ENCODE peak calls at places on chromosomes 3 and 15, in seven cellular contexts. E, V, Q, O, F, K and R are unnamed samples.

GRCh38 chr15:25175033-25175788 is 220.4 kb downstream of the SNRPN start:
- DNase-seq in O (peak), Q (no peak), E (no peak), K (peak), V (peak), F (no peak), R (peak)

GRCh38 chr3:194224937-194225422 is 89.0 kb downstream of the HES1 start:
- DNase-seq in E (no peak), K (no peak), F (no peak), V (no peak), O (no peak), Q (no peak), R (no peak)

GRCh38 chr3:103672346-103672745 is 1237.5 kb downstream of the ZPLD1 start:
- DNase-seq in F (no peak), V (no peak), E (no peak), Q (no peak), K (no peak), O (no peak), R (no peak)

GRCh38 chr3:47000198-47000815 is 20.8 kb downstream of the NBEAL2 start:
- DNase-seq in V (no peak), E (no peak), F (no peak), K (no peak), O (no peak), Q (no peak), R (no peak)

GRCh38 chr3:55066406-55067128 is 138.7 kb upstream of the LRTM1 start:
- DNase-seq in V (no peak), O (no peak), F (no peak), K (no peak), E (no peak), Q (no peak), R (no peak)

GRCh38 chr3:155153242-155154186 is 73.4 kb downstream of the MME start:
- DNase-seq in F (no peak), O (no peak), K (no peak), V (no peak), Q (no peak), E (no peak), R (no peak)

GRCh38 chr3:171811059-171811912 is 1.0 kb upstream of the PLD1 start:
- DNase-seq in Q (peak), K (no peak), F (no peak), O (no peak), E (peak), V (no peak), R (no peak)

GRCh38 chr3:170908235-170909116 is at the start of gene EIF5A2:
- DNase-seq in V (peak), F (peak), O (peak), K (peak), Q (peak), E (peak), R (peak)

GRCh38 chr15:92625297-92625980 is 30.1 kb downstream of the FAM174B start:
- DNase-seq in Q (no peak), E (no peak), O (no peak), F (no peak), V (no peak), K (no peak), R (no peak)

GRCh38 chr3:17947833-17948232 is 205.4 kb upstream of the TBC1D5 start:
- DNase-seq in O (no peak), V (no peak), E (no peak), F (no peak), Q (no peak), K (no peak), R (no peak)

GRCh38 chr3:122058294-122058693 is 3.1 kb downstream of the CD86 start:
- DNase-seq in F (no peak), O (no peak), K (no peak), Q (no peak), E (no peak), V (no peak), R (no peak)

GRCh38 chr3:31531465-31531991 is 1.2 kb upstream of the STT3B start:
- DNase-seq in V (no peak), F (no peak), O (no peak), K (no peak), Q (no peak), E (no peak), R (no peak)

GRCh38 chr3:31533169-31533870 is 595 bp downstream of the STT3B start:
- DNase-seq in V (peak), E (peak), F (peak), Q (no peak), O (peak), K (no peak), R (peak)

GRCh38 chr3:31534036-31534435 is 1.3 kb downstream of the STT3B start:
- DNase-seq in O (no peak), K (no peak), V (no peak), F (no peak), Q (no peak), E (peak), R (no peak)

GRCh38 chr3:31531992-31532586 is 636 bp upstream of the STT3B start:
- DNase-seq in Q (peak), F (peak), V (peak), E (peak), K (peak), O (peak), R (peak)

DNA sequence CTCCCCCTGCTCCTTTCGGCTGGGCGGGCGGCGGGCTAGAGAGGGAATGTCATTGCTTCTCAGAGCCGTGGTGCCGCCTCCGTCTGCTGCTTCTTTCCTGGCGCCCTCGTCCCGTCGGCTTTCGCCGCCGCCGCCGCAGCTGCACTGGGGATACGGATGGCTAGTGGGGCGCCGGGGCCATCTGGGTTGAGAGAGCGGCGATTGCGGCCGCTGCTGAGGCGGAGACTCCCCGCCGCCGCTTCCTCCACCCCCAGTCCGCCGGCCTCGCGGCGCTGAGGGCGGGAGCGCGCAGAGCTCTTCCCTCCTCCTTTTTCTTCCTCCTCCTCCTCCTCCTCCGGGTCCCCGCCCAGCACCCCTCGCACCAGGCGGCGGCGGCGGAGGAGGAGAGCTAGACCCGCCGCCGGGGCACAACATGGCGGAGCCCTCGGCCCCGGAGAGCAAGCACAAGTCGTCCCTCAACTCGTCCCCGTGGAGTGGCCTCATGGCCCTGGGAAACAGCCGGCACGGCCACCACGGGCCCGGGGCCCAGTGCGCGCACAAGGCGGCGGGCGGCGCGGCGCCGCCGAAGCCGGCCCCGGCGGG is at the start of gene STT3B:
- DNase-seq in Q (no peak), E (peak), K (no peak), F (peak), O (peak), V (no peak), R (no peak)
- TF ChIP-seq POLR2AphosphoS5 in Q (peak), E (peak), K (peak), F (peak), O (peak), V (peak), R (no peak)

GRCh38 chr15:42593143-42593542 is 17.7 kb downstream of the STARD9 start:
- DNase-seq in K (peak), V (no peak), F (peak), E (no peak), Q (no peak), O (no peak), R (peak)
- TF ChIP-seq POLR2AphosphoS5 in K (peak), V (no peak), F (no peak), E (no peak), Q (no peak), O (peak), R (no peak)

DNA sequence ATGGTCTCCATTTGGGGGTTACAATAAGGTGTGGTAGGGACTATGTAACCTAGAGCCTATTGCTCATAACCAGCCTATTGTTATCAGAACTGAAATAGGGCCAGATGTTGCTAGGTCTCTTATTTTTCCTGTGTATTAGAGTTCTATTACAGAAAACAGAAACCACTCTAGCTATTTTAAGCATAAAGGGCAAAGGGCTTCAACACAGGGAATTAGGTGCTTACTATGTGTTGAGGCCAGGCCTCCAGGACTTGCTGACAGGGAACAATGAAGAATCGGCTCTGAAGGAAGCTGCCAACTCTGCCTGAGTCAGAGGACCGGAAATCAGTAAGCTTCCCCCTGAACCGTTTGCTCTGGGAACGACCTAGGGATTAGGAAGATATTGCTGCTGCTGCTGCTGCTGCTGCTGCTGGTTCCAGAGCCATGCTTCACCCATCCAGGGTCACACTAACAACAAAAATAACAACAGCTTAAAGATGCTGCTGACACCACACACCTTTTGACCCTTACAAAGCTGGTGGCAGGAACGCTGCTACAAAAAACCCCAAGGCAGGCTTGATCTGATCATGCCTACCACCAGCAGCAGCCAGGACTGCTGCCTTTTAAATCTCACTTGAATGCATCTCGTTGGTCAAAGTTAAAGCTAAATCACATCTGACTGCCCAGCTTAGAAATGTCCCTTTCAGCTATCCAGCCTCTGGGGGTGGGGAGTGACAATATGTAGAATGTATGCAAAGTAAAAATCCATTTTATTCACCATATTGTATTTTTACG is 276.9 kb upstream of the IL12A start:
- DNase-seq in Q (peak), E (no peak), V (no peak), F (no peak), K (no peak), O (no peak), R (no peak)
- TF ChIP-seq POLR2AphosphoS5 in Q (no peak), E (no peak), V (no peak), F (no peak), K (peak), O (peak), R (no peak)

GRCh38 chr3:196968233-196969000 is at the start of gene PIGZ:
- DNase-seq in E (no peak), V (no peak), F (peak), Q (no peak), O (peak), K (no peak), R (no peak)
- TF ChIP-seq POLR2AphosphoS5 in E (peak), V (no peak), F (no peak), Q (no peak), O (no peak), K (no peak), R (no peak)

DNA sequence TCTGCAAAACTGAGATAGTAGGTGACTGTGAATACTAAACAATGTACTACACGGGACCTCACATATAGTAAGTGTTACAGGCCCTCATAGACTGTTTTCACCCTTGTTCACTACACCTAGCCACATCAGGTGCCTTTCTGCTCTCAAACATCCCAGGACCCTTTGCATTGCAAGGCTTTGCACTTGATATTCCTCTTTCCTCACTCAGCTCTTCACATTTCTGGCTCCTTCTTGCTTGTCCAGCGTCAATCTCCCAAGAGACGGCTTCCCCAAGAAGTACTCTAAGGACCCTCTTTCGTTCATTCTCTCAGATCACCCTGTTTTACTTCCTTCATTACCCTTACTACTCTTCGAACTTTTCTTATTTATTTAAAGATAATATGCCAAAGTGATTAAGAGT is 10.0 kb downstream of the DENND4A start:
- DNase-seq in Q (no peak), K (no peak), F (no peak), O (no peak), E (no peak), V (no peak), R (no peak)
- TF ChIP-seq POLR2AphosphoS5 in Q (no peak), K (no peak), F (no peak), O (no peak), E (no peak), V (no peak), R (no peak)

GRCh38 chr15:64854041-64854440 is 12.3 kb downstream of the PLEKHO2 start:
- DNase-seq in Q (no peak), V (no peak), E (no peak), F (no peak), K (no peak), O (no peak), R (no peak)
- TF ChIP-seq POLR2AphosphoS5 in Q (no peak), V (no peak), E (no peak), F (no peak), K (no peak), O (no peak), R (no peak)

GRCh38 chr3:124748560-124749198 is 18.4 kb downstream of the UMPS start:
- DNase-seq in E (no peak), K (no peak), F (no peak), Q (no peak), V (no peak), O (no peak), R (no peak)
- TF ChIP-seq POLR2AphosphoS5 in E (peak), K (no peak), F (no peak), Q (peak), V (no peak), O (no peak), R (no peak)

GRCh38 chr3:64224826-64225606 is at the start of gene PRICKLE2:
- DNase-seq in E (no peak), Q (no peak), F (peak), K (no peak), V (peak), O (peak), R (peak)
- TF ChIP-seq POLR2AphosphoS5 in E (no peak), Q (no peak), F (no peak), K (no peak), V (peak), O (peak), R (no peak)

GRCh38 chr3:49806838-49807237 is 3.8 kb downstream of the INKA1 start:
- DNase-seq in E (no peak), O (no peak), V (no peak), K (no peak), Q (no peak), F (no peak), R (no peak)

GRCh38 chr3:49807427-49808114 is 4.5 kb downstream of the INKA1 start:
- DNase-seq in E (no peak), V (no peak), F (no peak), O (no peak), Q (no peak), K (no peak), R (no peak)

GRCh38 chr3:49805367-49805782 is 2.3 kb downstream of the INKA1 start:
- DNase-seq in Q (no peak), O (peak), E (no peak), F (peak), K (no peak), V (peak), R (peak)

GRCh38 chr3:49804141-49805041 is 1.3 kb downstream of the INKA1 start:
- DNase-seq in O (no peak), Q (no peak), K (no peak), F (no peak), V (no peak), E (no peak), R (no peak)

GRCh38 chr3:49805884-49806701 is 3.0 kb downstream of the INKA1 start:
- DNase-seq in K (no peak), Q (no peak), V (no peak), F (peak), E (no peak), O (no peak), R (no peak)
- TF ChIP-seq POLR2AphosphoS5 in K (no peak), Q (no peak), V (no peak), F (no peak), E (no peak), O (no peak), R (no peak)